ENCODE peak calls at places on chromosome 17, in ten cellular contexts. M, H, O, Z, D, A, Y, U, E and J are unnamed samples.
A peak's percentile ranks its signal among the peaks of the same experiment; 100 is the strongest.

GRCh38 chr17:4480929-4481898 is 17.5 kb upstream of the SPNS2 start:
- DNase-seq in O (no peak), A (no peak), H (peak; percentile 58), D (no peak), Z (peak; percentile 41), U (no peak), Y (peak; percentile 64), E (no peak), M (peak; percentile 30), J (no peak)

GRCh38 chr17:80026359-80027042 is 9.2 kb downstream of the TBC1D16 start:
- DNase-seq in A (no peak), Z (no peak), O (no peak), Y (no peak), E (no peak), M (no peak), H (no peak), U (no peak), D (no peak), J (no peak)

GRCh38 chr17:8320990-8321389 is 10.9 kb downstream of the ARHGEF15 start:
- DNase-seq in D (no peak), E (no peak), U (no peak), M (no peak), A (no peak), Y (no peak), O (no peak), Z (no peak), H (no peak), J (peak; percentile 13)

GRCh38 chr17:382644-383533 is 30.3 kb upstream of the RPH3AL start:
- DNase-seq in Z (no peak), D (peak; percentile 62), H (no peak), U (no peak), Y (no peak), A (peak; percentile 83), E (no peak), M (no peak), O (peak; percentile 73), J (peak; percentile 83)

GRCh38 chr17:67328026-67328425 is 38.4 kb downstream of the PSMD12 start:
- DNase-seq in Z (no peak), O (no peak), D (no peak), H (no peak), M (no peak), Y (no peak), U (no peak), E (no peak), A (no peak), J (no peak)

GRCh38 chr17:76087531-76087930 is 8.5 kb downstream of the ZACN start:
- DNase-seq in M (no peak), D (no peak), O (no peak), A (no peak), U (no peak), E (no peak), Z (no peak), Y (no peak), H (no peak), J (no peak)

GRCh38 chr17:82013341-82013740 is 9.3 kb downstream of the CENPX start:
- DNase-seq in A (no peak), Z (no peak), U (no peak), Y (no peak), H (no peak), D (no peak), M (no peak), E (no peak), O (no peak), J (no peak)

GRCh38 chr17:79033741-79034501 is 10.0 kb downstream of the C1QTNF1 start:
- DNase-seq in O (no peak), A (no peak), U (peak; percentile 82), H (no peak), Y (no peak), E (no peak), M (peak; percentile 68), Z (no peak), D (no peak), J (peak; percentile 45)

GRCh38 chr17:11948791-11949190 is 48.5 kb downstream of the ZNF18 start:
- DNase-seq in O (no peak), D (peak; percentile 86), H (no peak), E (no peak), A (no peak), Z (no peak), Y (no peak), U (no peak), M (peak; percentile 39), J (peak; percentile 27)